ENCODE peak calls at places on chromosomes 12 and 14, in six cellular contexts. O is left ventricle myocardium inferior, C is Peyer's patch, I is GM23248, E is uterus, H is right lobe of liver. M is an unnamed sample.

GRCh38 chr12:25249951-25250738 is 584 bp downstream of the KRAS start:
- DNase-seq in H (peak; percentile 81), I (peak; percentile 55), C (peak; percentile 80), E (peak; percentile 47), O (peak; percentile 62), M (peak; percentile 53)

GRCh38 chr12:99983721-99984258 is 946 bp downstream of the ANKS1B start:
- DNase-seq in C (no peak), I (peak; percentile 17), H (no peak), E (peak; percentile 13), O (no peak), M (no peak)

GRCh38 chr14:77565289-77566081 is 51.0 kb downstream of the SPTLC2 start:
- DNase-seq in O (no peak), I (peak; percentile 26), E (no peak), H (no peak), C (no peak), M (no peak)

GRCh38 chr14:46580941-46581671 is 70.5 kb downstream of the RPL10L start:
- DNase-seq in E (no peak), H (no peak), O (no peak), I (peak; percentile 59), C (no peak), M (no peak)

GRCh38 chr14:89371600-89371999 is 45.4 kb downstream of the FOXN3 start:
- DNase-seq in H (no peak), E (no peak), C (no peak), I (no peak), O (no peak), M (no peak)

GRCh38 chr12:40229690-40230651 is 5.2 kb downstream of the LRRK2 start:
- DNase-seq in H (no peak), C (no peak), E (no peak), O (no peak), I (no peak), M (no peak)

GRCh38 chr12:94879542-94879941 is 124.0 kb downstream of the NDUFA12 start:
- DNase-seq in C (no peak), H (no peak), I (no peak), E (no peak), O (no peak), M (no peak)

GRCh38 chr12:89267404-89267803 is 84.9 kb downstream of the DUSP6 start:
- DNase-seq in I (no peak), E (no peak), H (no peak), O (no peak), C (no peak), M (no peak)

GRCh38 chr14:92513204-92513965 is at the start of gene RIN3:
- DNase-seq in O (peak; percentile 58), C (peak; percentile 72), H (peak; percentile 74), I (peak; percentile 84), E (peak; percentile 53), M (no peak)

GRCh38 chr12:122865268-122866231 is 30.3 kb downstream of the HIP1R start:
- DNase-seq in E (no peak), C (no peak), I (peak; percentile 38), H (peak; percentile 96), O (peak; percentile 57), M (peak; percentile 52)

GRCh38 chr14:80364274-80364673 is 153.0 kb upstream of the DIO2 start:
- DNase-seq in H (no peak), C (no peak), O (no peak), E (no peak), I (peak; percentile 35), M (no peak)

GRCh38 chr12:32115404-32116104 is 8.9 kb downstream of the BICD1 start:
- DNase-seq in H (peak; percentile 61), C (peak; percentile 78), E (peak; percentile 86), I (peak; percentile 98), O (peak; percentile 71), M (peak; percentile 89)

GRCh38 chr14:94322648-94323570 is at the start of gene SERPINA6:
- DNase-seq in H (peak; percentile 85), O (no peak), C (no peak), E (no peak), I (peak; percentile 64), M (no peak)

GRCh38 chr14:75277796-75278421 is 719 bp upstream of the FOS start:
- DNase-seq in C (no peak), I (no peak), E (no peak), O (no peak), H (no peak), M (no peak)

GRCh38 chr12:3752741-3753486 is at the start of gene CRACR2A:
- DNase-seq in H (peak; percentile 79), E (peak; percentile 71), C (peak; percentile 89), I (peak; percentile 83), O (peak; percentile 69), M (no peak)

GRCh38 chr14:88868558-88869159 is 44.2 kb downstream of the TTC8 start:
- DNase-seq in H (no peak), O (no peak), I (peak; percentile 35), E (no peak), C (no peak), M (no peak)

GRCh38 chr14:94332063-94332583 is 9.0 kb upstream of the SERPINA6 start:
- DNase-seq in I (no peak), C (no peak), E (no peak), O (no peak), H (no peak), M (no peak)

GRCh38 chr12:116616536-116617248 is 57.5 kb downstream of the MAP1LC3B2 start:
- DNase-seq in E (no peak), O (no peak), C (no peak), H (no peak), I (no peak), M (no peak)

GRCh38 chr12:127455347-127456265 is 811.4 kb upstream of the TMEM132C start:
- DNase-seq in H (no peak), C (no peak), E (no peak), O (no peak), I (peak; percentile 48), M (no peak)

GRCh38 chr12:23952071-23952470 is 2.6 kb upstream of the SOX5 start:
- DNase-seq in C (no peak), I (no peak), E (no peak), H (no peak), O (no peak), M (no peak)

GRCh38 chr14:36271222-36271621 is 49.2 kb downstream of the MBIP start:
- DNase-seq in H (no peak), I (no peak), O (no peak), C (no peak), E (no peak), M (no peak)

GRCh38 chr14:91870001-91870400 is 2.7 kb upstream of the TC2N start:
- DNase-seq in I (no peak), O (no peak), H (no peak), E (no peak), C (peak; percentile 77), M (no peak)

GRCh38 chr14:95359974-95360826 is 40.5 kb upstream of the CLMN start:
- DNase-seq in I (no peak), C (no peak), O (no peak), E (no peak), H (peak; percentile 60), M (peak; percentile 66)

DNA sequence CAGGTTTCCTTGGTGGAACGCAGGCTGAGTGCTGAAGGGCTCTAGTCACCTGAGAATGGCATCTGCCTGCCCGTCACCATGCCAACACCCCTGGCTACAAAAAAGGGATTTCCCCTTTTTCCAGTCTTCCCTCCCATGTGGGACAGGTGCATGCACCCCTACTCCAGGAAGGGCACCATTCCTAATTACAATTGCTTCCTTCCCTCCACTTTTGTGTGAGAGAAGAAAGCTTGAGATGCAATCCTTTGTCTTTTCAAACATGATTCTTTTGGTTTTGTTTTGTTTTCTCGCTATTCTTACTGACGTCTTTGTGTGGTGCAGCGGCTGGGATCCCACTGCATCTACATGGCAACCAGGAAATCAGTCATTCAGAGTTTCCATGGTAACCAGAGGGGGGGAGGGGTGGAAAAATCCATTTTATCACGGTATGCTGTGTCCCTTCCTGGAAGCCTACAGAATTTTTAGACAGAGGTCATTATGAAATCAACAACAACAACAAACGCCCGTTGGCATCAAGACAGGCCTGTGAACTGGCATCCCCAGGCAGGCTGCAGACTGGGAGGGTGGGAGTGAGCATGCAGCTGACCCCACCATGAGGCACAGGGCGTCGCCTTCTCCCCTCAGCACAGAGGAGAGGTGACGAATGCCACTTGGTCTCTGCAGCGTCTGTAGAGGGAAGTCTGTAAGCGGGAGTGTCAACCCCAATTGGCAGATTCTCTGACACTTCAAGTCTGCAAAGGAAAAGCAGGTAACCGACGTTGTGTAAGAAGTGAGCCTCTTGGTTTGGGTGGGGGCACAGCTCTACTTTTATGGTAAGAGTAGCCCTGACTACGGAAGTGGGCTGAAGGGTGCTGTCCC is 13.6 kb upstream of the GNG2 start:
- DNase-seq in H (peak; percentile 68), I (no peak), C (peak; percentile 93), E (no peak), O (peak; percentile 19), M (no peak)
- H3K4me3 ChIP-seq in H (peak overlapping the region; percentile 2), I (no peak overlapping the region), C (peak overlapping the region; percentile 26), E (no peak overlapping the region), O (peak overlapping the region; percentile 47), M (peak overlapping the region; percentile 15)

GRCh38 chr12:46660276-46660675 is 165.5 kb downstream of the SLC38A4 start:
- DNase-seq in H (no peak), O (no peak), E (no peak), C (no peak), I (peak; percentile 56), M (no peak)
- H3K4me1 ChIP-seq in H (peaks cover 8% of the 10 kb centered on the region), O (peaks cover 49% of the 10 kb centered on the region), E (no peaks in the 10 kb centered on the region), C (peaks cover 20% of the 10 kb centered on the region), I (peaks cover 77% of the 10 kb centered on the region), M (peaks cover 5% of the 10 kb centered on the region)

GRCh38 chr14:24187538-24187915 is 1.1 kb downstream of the IPO4 start:
- DNase-seq in H (no peak), I (no peak), C (no peak), E (no peak), O (no peak), M (no peak)
- H3K27ac ChIP-seq in H (no peak overlapping the region), I (no peak overlapping the region), C (no peak overlapping the region), E (no peak overlapping the region), O (no peak overlapping the region), M (peak overlapping the region; percentile 80)

GRCh38 chr12:8038659-8039114 is 6.2 kb downstream of the FOXJ2 start:
- DNase-seq in I (peak; percentile 88), H (no peak), C (peak; percentile 54), E (peak; percentile 49), O (peak; percentile 62), M (peak; percentile 71)

GRCh38 chr12:8035440-8036010 is 3.0 kb downstream of the FOXJ2 start:
- DNase-seq in I (peak; percentile 37), H (no peak), C (no peak), O (no peak), E (no peak), M (no peak)

GRCh38 chr12:8036366-8036765 is 3.9 kb downstream of the FOXJ2 start:
- DNase-seq in O (peak; percentile 45), H (no peak), I (peak; percentile 33), C (no peak), E (no peak), M (no peak)

GRCh38 chr12:8037947-8038346 is 5.4 kb downstream of the FOXJ2 start:
- DNase-seq in E (no peak), I (no peak), C (no peak), H (no peak), O (no peak), M (no peak)

DNA sequence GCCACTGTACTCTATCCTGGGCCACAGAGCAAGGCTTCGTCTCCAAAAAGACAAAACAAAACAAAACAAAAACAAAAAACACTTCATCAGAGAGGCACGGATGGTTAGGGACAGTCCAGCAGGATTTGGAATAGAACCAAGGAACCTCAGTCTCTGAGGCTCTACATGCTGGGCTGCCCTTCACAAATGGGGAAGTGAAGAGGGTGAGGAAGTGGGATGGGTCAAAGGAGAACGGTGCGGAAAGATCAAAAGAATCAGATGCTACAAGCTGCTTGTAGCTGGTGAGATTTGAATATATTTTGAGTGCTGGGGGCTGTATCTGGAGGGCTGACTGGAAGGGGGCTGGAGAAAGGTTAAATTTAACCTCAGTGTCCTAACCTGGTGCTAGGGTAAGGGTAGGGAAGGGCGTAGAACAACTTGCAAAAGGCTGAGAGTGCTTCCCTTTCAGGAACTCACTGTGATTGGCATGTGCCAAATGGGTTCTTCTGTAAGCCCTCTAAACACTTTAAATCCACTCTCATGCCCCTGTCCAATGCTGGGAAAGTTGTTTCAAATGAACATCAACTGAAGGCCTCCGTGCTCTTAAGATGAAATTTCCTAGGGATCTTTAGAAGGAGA is 4.6 kb downstream of the FOXJ2 start:
- DNase-seq in I (no peak), C (no peak), H (no peak), O (no peak), E (no peak), M (no peak)
- H3K4me3 ChIP-seq in I (no peak overlapping the region), C (no peak overlapping the region), H (no peak overlapping the region), O (peak overlapping the region; percentile 97), E (no peak overlapping the region), M (no peak overlapping the region)

M was measured in breast epithelium.